ENCODE peak calls at places on chromosomes 11 and 22, in nine cellular contexts. I, W, O, A, R, T, U, X and K are unnamed samples.

GRCh38 chr22:22520020-22520656 is at the start of gene ZNF280A:
- DNase-seq in I (no peak), W (no peak), O (no peak), A (no peak), R (peak), T (peak), U (no peak), X (peak), K (no peak)

GRCh38 chr11:107385361-107385982 is 72.2 kb downstream of the CWF19L2 start:
- DNase-seq in I (no peak), W (peak), O (no peak), A (no peak), R (peak), T (peak), U (peak), X (peak), K (peak)

GRCh38 chr22:39616781-39617180 is 46.2 kb downstream of the CACNA1I start:
- DNase-seq in I (no peak), W (no peak), O (no peak), A (no peak), R (no peak), T (no peak), U (no peak), X (no peak), K (no peak)

GRCh38 chr11:9571766-9572120 is 1.7 kb upstream of the WEE1 start:
- DNase-seq in I (no peak), W (no peak), O (no peak), A (no peak), R (no peak), T (no peak), U (no peak), X (no peak), K (no peak)

GRCh38 chr11:80638296-80638695 is 1197.5 kb upstream of the TENM4 start:
- DNase-seq in I (peak), W (no peak), O (no peak), A (no peak), R (no peak), T (no peak), U (peak), X (no peak), K (no peak)

GRCh38 chr11:70596091-70596490 is 197.8 kb downstream of the CTTN start:
- DNase-seq in I (no peak), W (no peak), O (no peak), A (no peak), R (no peak), T (no peak), U (no peak), X (no peak), K (no peak)

GRCh38 chr22:42747701-42748513 is 27.2 kb upstream of the A4GALT start:
- DNase-seq in I (no peak), W (peak), O (no peak), A (no peak), R (peak), T (no peak), U (no peak), X (peak), K (no peak)

GRCh38 chr11:132078230-132078629 is 707.8 kb downstream of the NTM start:
- DNase-seq in I (no peak), W (no peak), O (no peak), A (no peak), R (no peak), T (no peak), U (no peak), X (no peak), K (no peak)

GRCh38 chr22:22214819-22215329 is 29.7 kb upstream of the VPREB1 start:
- DNase-seq in I (no peak), W (no peak), O (no peak), A (no peak), R (no peak), T (no peak), U (no peak), X (peak), K (no peak)

GRCh38 chr11:44980533-44981427 is 30.1 kb upstream of the TP53I11 start:
- DNase-seq in I (no peak), W (no peak), O (no peak), A (no peak), R (no peak), T (no peak), U (no peak), X (no peak), K (no peak)

GRCh38 chr11:112162761-112163669 is 879 bp downstream of the IL18 start:
- DNase-seq in I (no peak), W (peak), O (no peak), A (no peak), R (peak), T (peak), U (peak), X (peak), K (no peak)

GRCh38 chr22:44366372-44367310 is 53.9 kb upstream of the SHISAL1 start:
- DNase-seq in I (no peak), W (no peak), O (no peak), A (no peak), R (peak), T (no peak), U (no peak), X (no peak), K (no peak)

GRCh38 chr22:26642465-26643367 is 14.7 kb upstream of the MIAT start:
- DNase-seq in I (peak), W (no peak), O (peak), A (peak), R (no peak), T (no peak), U (no peak), X (no peak), K (no peak)

GRCh38 chr11:34013893-34014571 is 37.5 kb upstream of the CAPRIN1 start:
- DNase-seq in I (no peak), W (no peak), O (no peak), A (no peak), R (no peak), T (no peak), U (no peak), X (no peak), K (no peak)

GRCh38 chr22:24499706-24500105 is 4.6 kb downstream of the UPB1 start:
- DNase-seq in I (no peak), W (no peak), O (no peak), A (no peak), R (no peak), T (no peak), U (no peak), X (no peak), K (no peak)

GRCh38 chr22:23832226-23833016 is 6.4 kb downstream of the DERL3 start:
- DNase-seq in I (no peak), W (no peak), O (no peak), A (no peak), R (no peak), T (no peak), U (no peak), X (no peak), K (no peak)

GRCh38 chr22:25627271-25627848 is 62.9 kb downstream of the GRK3 start:
- DNase-seq in I (no peak), W (no peak), O (no peak), A (no peak), R (no peak), T (no peak), U (no peak), X (no peak), K (no peak)

GRCh38 chr11:20913113-20913512 is 243.7 kb downstream of the NELL1 start:
- DNase-seq in I (no peak), W (no peak), O (no peak), A (no peak), R (no peak), T (no peak), U (no peak), X (no peak), K (no peak)

GRCh38 chr11:68525930-68526329 is 65.4 kb downstream of the PPP6R3 start:
- DNase-seq in I (no peak), W (peak), O (no peak), A (no peak), R (no peak), T (no peak), U (no peak), X (no peak), K (no peak)

GRCh38 chr22:26196657-26197056 is 27.4 kb downstream of the SEZ6L start:
- DNase-seq in I (no peak), W (no peak), O (no peak), A (no peak), R (no peak), T (no peak), U (no peak), X (peak), K (no peak)

GRCh38 chr11:12286606-12287005 is 90.8 kb upstream of the PARVA start:
- DNase-seq in I (no peak), W (no peak), O (no peak), A (no peak), R (no peak), T (no peak), U (no peak), X (no peak), K (no peak)

GRCh38 chr11:26996056-26996455 is 2.1 kb downstream of the FIBIN start:
- DNase-seq in I (no peak), W (no peak), O (no peak), A (no peak), R (no peak), T (no peak), U (no peak), X (no peak), K (no peak)

GRCh38 chr11:44927174-44927661 is 23.5 kb downstream of the TP53I11 start:
- DNase-seq in I (peak), W (peak), O (peak), A (peak), R (peak), T (peak), U (peak), X (peak), K (peak)

GRCh38 chr11:30879322-30880020 is 293.3 kb upstream of the MPPED2 start:
- DNase-seq in I (no peak), W (no peak), O (no peak), A (no peak), R (no peak), T (no peak), U (no peak), X (no peak), K (no peak)

GRCh38 chr11:83249972-83250593 is 36.1 kb downstream of the CCDC90B start:
- DNase-seq in I (peak), W (peak), O (no peak), A (peak), R (peak), T (peak), U (no peak), X (peak), K (no peak)

GRCh38 chr11:27304514-27304913 is 58.5 kb downstream of the CCDC34 start:
- DNase-seq in I (no peak), W (no peak), O (no peak), A (no peak), R (no peak), T (no peak), U (no peak), X (no peak), K (no peak)

DNA sequence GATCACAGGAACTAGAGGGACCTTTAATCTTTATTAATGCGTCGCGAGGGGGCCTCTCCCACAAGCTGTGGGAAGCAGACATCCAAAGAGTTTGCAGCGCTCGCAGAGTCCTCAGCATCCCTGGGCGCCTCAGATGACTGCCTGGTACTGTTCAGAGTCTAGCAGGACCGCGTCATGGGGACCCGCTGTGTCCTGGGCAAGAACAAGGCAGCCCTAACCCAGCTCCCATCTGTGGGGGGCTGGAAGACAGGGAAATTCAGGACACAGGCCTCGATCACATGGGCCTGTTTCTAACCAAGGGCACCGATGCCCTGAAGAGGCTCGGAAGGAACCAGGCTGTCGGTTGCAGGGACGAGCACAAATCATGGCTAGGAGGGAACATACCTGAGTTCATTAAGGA is 40.0 kb downstream of the CACNG2 start:
- DNase-seq in I (no peak), W (no peak), O (no peak), A (no peak), R (no peak), T (no peak), U (no peak), X (no peak), K (no peak)
- TF ChIP-seq CTCF in I (no peak), W (no peak), O (no peak), A (no peak), R (no peak), T (no peak), U (no peak), X (no peak), K (no peak)

DNA sequence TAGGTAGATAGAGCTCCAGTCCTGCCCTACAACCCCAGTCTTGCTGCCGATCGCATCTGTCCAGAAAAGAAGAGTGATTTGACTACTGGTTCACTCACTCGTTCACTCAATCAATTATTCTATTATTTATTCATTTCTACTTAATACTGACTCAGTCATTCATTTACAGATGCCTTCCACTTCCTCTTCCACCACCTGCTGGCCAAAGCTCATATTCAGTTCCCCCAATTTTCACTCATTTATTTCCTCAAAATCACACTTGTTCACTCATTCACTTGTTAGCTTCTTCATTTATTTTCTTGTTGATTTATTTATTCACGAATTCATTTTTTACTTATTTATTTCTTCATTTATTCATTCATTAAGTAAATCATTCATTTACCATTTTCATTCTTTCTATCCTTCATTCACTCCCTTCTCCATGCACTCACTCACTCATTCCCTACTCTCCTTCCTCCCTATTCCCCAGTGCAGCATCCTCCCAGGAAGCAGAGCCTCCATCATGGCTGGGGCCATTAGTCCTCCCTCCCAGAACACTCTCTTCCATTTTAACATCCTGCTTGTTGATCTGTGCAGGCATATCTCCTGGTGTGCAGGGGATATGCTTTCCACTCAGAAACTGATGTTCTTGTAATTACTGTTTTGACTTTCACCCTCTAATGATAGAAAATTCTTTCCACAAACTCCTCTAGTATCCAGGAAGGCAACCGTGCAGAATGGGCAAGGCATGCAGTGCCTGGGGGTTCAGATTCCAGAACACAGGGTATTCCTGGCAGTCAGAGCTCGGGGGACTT is 281.0 kb downstream of the TENM4 start:
- DNase-seq in I (no peak), W (no peak), O (no peak), A (no peak), R (no peak), T (no peak), U (no peak), X (no peak), K (no peak)
- TF ChIP-seq CTCF in I (no peak), W (peak), O (no peak), A (no peak), R (peak), T (peak), U (no peak), X (peak), K (no peak)

GRCh38 chr11:63592975-63593395 is 21.2 kb downstream of the PLAAT3 start:
- DNase-seq in I (no peak), W (peak), O (no peak), A (no peak), R (peak), T (peak), U (peak), X (no peak), K (peak)
- TF ChIP-seq CTCF in I (peak), W (peak), O (peak), A (peak), R (peak), T (peak), U (peak), X (peak), K (peak)

GRCh38 chr22:20128902-20129746 is 2.5 kb upstream of the ZDHHC8 start:
- DNase-seq in I (peak), W (peak), O (no peak), A (no peak), R (peak), T (peak), U (peak), X (no peak), K (peak)
- TF ChIP-seq CTCF in I (peak), W (peak), O (peak), A (peak), R (peak), T (peak), U (peak), X (peak), K (no peak)